ENCODE peak calls at places on chromosomes 13 and 19, in six cellular contexts. One of them, this sample, is unnamed.

GRCh38 chr19:38255759-38256052 is 468 bp downstream of the PPP1R14A start:
- ATAC-seq in psoas muscle: no peak
- ATAC-seq in upper lobe of right lung: peak
- ATAC-seq in stimulated activated naive B cell treated with anti-CD40 and anti-IgM and Interleukin-4, amounts not matched to agents 10 μg/mL and 1 μg/mL and 100 μg/mL, for 72 hours: no peak
- ATAC-seq in stimulated activated naive CD8-positive, alpha-beta T cell treated with anti-CD3 and anti-CD28 coated beads, Interleukin-15, amount 100 ng/mL, for 72 hours: no peak
- ATAC-seq in activated CD4-positive, CD25-positive, alpha-beta regulatory T cell treated with anti-CD3 and anti-CD28 coated beads, Interleukin-2, amount 50 U/mL, for 24 hours: no peak
- ATAC-seq in this sample: peak

GRCh38 chr13:98033277-98034247 is 80.1 kb downstream of the IPO5 start:
- ATAC-seq in stimulated activated naive B cell treated with anti-CD40 and anti-IgM and Interleukin-4, amounts not matched to agents 10 μg/mL and 1 μg/mL and 100 μg/mL, for 72 hours: peak
- ATAC-seq in upper lobe of right lung: no peak
- ATAC-seq in activated CD4-positive, CD25-positive, alpha-beta regulatory T cell treated with anti-CD3 and anti-CD28 coated beads, Interleukin-2, amount 50 U/mL, for 24 hours: no peak
- ATAC-seq in stimulated activated naive CD8-positive, alpha-beta T cell treated with anti-CD3 and anti-CD28 coated beads, Interleukin-15, amount 100 ng/mL, for 72 hours: no peak
- ATAC-seq in psoas muscle: no peak
- ATAC-seq in this sample: no peak

GRCh38 chr13:80359459-80360297 is 18.8 kb upstream of the SPRY2 start:
- ATAC-seq in stimulated activated naive B cell treated with anti-CD40 and anti-IgM and Interleukin-4, amounts not matched to agents 10 μg/mL and 1 μg/mL and 100 μg/mL, for 72 hours: no peak
- ATAC-seq in activated CD4-positive, CD25-positive, alpha-beta regulatory T cell treated with anti-CD3 and anti-CD28 coated beads, Interleukin-2, amount 50 U/mL, for 24 hours: no peak
- ATAC-seq in stimulated activated naive CD8-positive, alpha-beta T cell treated with anti-CD3 and anti-CD28 coated beads, Interleukin-15, amount 100 ng/mL, for 72 hours: no peak
- ATAC-seq in psoas muscle: peak
- ATAC-seq in upper lobe of right lung: peak
- ATAC-seq in this sample: no peak

GRCh38 chr19:43101950-43102349 is 19.4 kb upstream of the PSG2 start:
- ATAC-seq in stimulated activated naive B cell treated with anti-CD40 and anti-IgM and Interleukin-4, amounts not matched to agents 10 μg/mL and 1 μg/mL and 100 μg/mL, for 72 hours: no peak
- ATAC-seq in stimulated activated naive CD8-positive, alpha-beta T cell treated with anti-CD3 and anti-CD28 coated beads, Interleukin-15, amount 100 ng/mL, for 72 hours: no peak
- ATAC-seq in activated CD4-positive, CD25-positive, alpha-beta regulatory T cell treated with anti-CD3 and anti-CD28 coated beads, Interleukin-2, amount 50 U/mL, for 24 hours: no peak
- ATAC-seq in upper lobe of right lung: no peak
- ATAC-seq in psoas muscle: no peak
- ATAC-seq in this sample: no peak

GRCh38 chr13:80612804-80613203 is 271.9 kb upstream of the SPRY2 start:
- ATAC-seq in stimulated activated naive CD8-positive, alpha-beta T cell treated with anti-CD3 and anti-CD28 coated beads, Interleukin-15, amount 100 ng/mL, for 72 hours: no peak
- ATAC-seq in activated CD4-positive, CD25-positive, alpha-beta regulatory T cell treated with anti-CD3 and anti-CD28 coated beads, Interleukin-2, amount 50 U/mL, for 24 hours: no peak
- ATAC-seq in psoas muscle: no peak
- ATAC-seq in stimulated activated naive B cell treated with anti-CD40 and anti-IgM and Interleukin-4, amounts not matched to agents 10 μg/mL and 1 μg/mL and 100 μg/mL, for 72 hours: no peak
- ATAC-seq in upper lobe of right lung: no peak
- ATAC-seq in this sample: no peak

GRCh38 chr13:30608364-30608763 is 9.4 kb upstream of the USPL1 start:
- ATAC-seq in stimulated activated naive B cell treated with anti-CD40 and anti-IgM and Interleukin-4, amounts not matched to agents 10 μg/mL and 1 μg/mL and 100 μg/mL, for 72 hours: no peak
- ATAC-seq in psoas muscle: no peak
- ATAC-seq in activated CD4-positive, CD25-positive, alpha-beta regulatory T cell treated with anti-CD3 and anti-CD28 coated beads, Interleukin-2, amount 50 U/mL, for 24 hours: no peak
- ATAC-seq in stimulated activated naive CD8-positive, alpha-beta T cell treated with anti-CD3 and anti-CD28 coated beads, Interleukin-15, amount 100 ng/mL, for 72 hours: no peak
- ATAC-seq in upper lobe of right lung: no peak
- ATAC-seq in this sample: no peak

GRCh38 chr13:40402931-40403412 is 263.5 kb downstream of the FOXO1 start:
- ATAC-seq in psoas muscle: no peak
- ATAC-seq in activated CD4-positive, CD25-positive, alpha-beta regulatory T cell treated with anti-CD3 and anti-CD28 coated beads, Interleukin-2, amount 50 U/mL, for 24 hours: no peak
- ATAC-seq in upper lobe of right lung: no peak
- ATAC-seq in stimulated activated naive B cell treated with anti-CD40 and anti-IgM and Interleukin-4, amounts not matched to agents 10 μg/mL and 1 μg/mL and 100 μg/mL, for 72 hours: no peak
- ATAC-seq in stimulated activated naive CD8-positive, alpha-beta T cell treated with anti-CD3 and anti-CD28 coated beads, Interleukin-15, amount 100 ng/mL, for 72 hours: no peak
- ATAC-seq in this sample: no peak

GRCh38 chr13:103291693-103292572 is 225.7 kb upstream of the SLC10A2 start:
- ATAC-seq in stimulated activated naive B cell treated with anti-CD40 and anti-IgM and Interleukin-4, amounts not matched to agents 10 μg/mL and 1 μg/mL and 100 μg/mL, for 72 hours: peak
- ATAC-seq in stimulated activated naive CD8-positive, alpha-beta T cell treated with anti-CD3 and anti-CD28 coated beads, Interleukin-15, amount 100 ng/mL, for 72 hours: no peak
- ATAC-seq in activated CD4-positive, CD25-positive, alpha-beta regulatory T cell treated with anti-CD3 and anti-CD28 coated beads, Interleukin-2, amount 50 U/mL, for 24 hours: no peak
- ATAC-seq in psoas muscle: no peak
- ATAC-seq in upper lobe of right lung: no peak
- ATAC-seq in this sample: no peak

GRCh38 chr19:1449467-1450442 is at the start of gene APC2:
- ATAC-seq in psoas muscle: no peak
- ATAC-seq in stimulated activated naive B cell treated with anti-CD40 and anti-IgM and Interleukin-4, amounts not matched to agents 10 μg/mL and 1 μg/mL and 100 μg/mL, for 72 hours: no peak
- ATAC-seq in stimulated activated naive CD8-positive, alpha-beta T cell treated with anti-CD3 and anti-CD28 coated beads, Interleukin-15, amount 100 ng/mL, for 72 hours: peak
- ATAC-seq in activated CD4-positive, CD25-positive, alpha-beta regulatory T cell treated with anti-CD3 and anti-CD28 coated beads, Interleukin-2, amount 50 U/mL, for 24 hours: peak
- ATAC-seq in upper lobe of right lung: no peak
- ATAC-seq in this sample: no peak

GRCh38 chr13:97113231-97114001 is 108.7 kb upstream of the MBNL2 start:
- ATAC-seq in upper lobe of right lung: no peak
- ATAC-seq in activated CD4-positive, CD25-positive, alpha-beta regulatory T cell treated with anti-CD3 and anti-CD28 coated beads, Interleukin-2, amount 50 U/mL, for 24 hours: no peak
- ATAC-seq in stimulated activated naive B cell treated with anti-CD40 and anti-IgM and Interleukin-4, amounts not matched to agents 10 μg/mL and 1 μg/mL and 100 μg/mL, for 72 hours: no peak
- ATAC-seq in psoas muscle: no peak
- ATAC-seq in stimulated activated naive CD8-positive, alpha-beta T cell treated with anti-CD3 and anti-CD28 coated beads, Interleukin-15, amount 100 ng/mL, for 72 hours: no peak
- ATAC-seq in this sample: no peak

GRCh38 chr13:33509642-33510229 is 224.2 kb upstream of the STARD13 start:
- ATAC-seq in upper lobe of right lung: peak
- ATAC-seq in activated CD4-positive, CD25-positive, alpha-beta regulatory T cell treated with anti-CD3 and anti-CD28 coated beads, Interleukin-2, amount 50 U/mL, for 24 hours: no peak
- ATAC-seq in stimulated activated naive CD8-positive, alpha-beta T cell treated with anti-CD3 and anti-CD28 coated beads, Interleukin-15, amount 100 ng/mL, for 72 hours: no peak
- ATAC-seq in psoas muscle: peak
- ATAC-seq in stimulated activated naive B cell treated with anti-CD40 and anti-IgM and Interleukin-4, amounts not matched to agents 10 μg/mL and 1 μg/mL and 100 μg/mL, for 72 hours: no peak
- ATAC-seq in this sample: no peak

GRCh38 chr19:16429066-16429758 is 42.6 kb downstream of the EPS15L1 start:
- ATAC-seq in stimulated activated naive B cell treated with anti-CD40 and anti-IgM and Interleukin-4, amounts not matched to agents 10 μg/mL and 1 μg/mL and 100 μg/mL, for 72 hours: no peak
- ATAC-seq in stimulated activated naive CD8-positive, alpha-beta T cell treated with anti-CD3 and anti-CD28 coated beads, Interleukin-15, amount 100 ng/mL, for 72 hours: peak
- ATAC-seq in psoas muscle: peak
- ATAC-seq in activated CD4-positive, CD25-positive, alpha-beta regulatory T cell treated with anti-CD3 and anti-CD28 coated beads, Interleukin-2, amount 50 U/mL, for 24 hours: peak
- ATAC-seq in upper lobe of right lung: peak
- ATAC-seq in this sample: no peak

GRCh38 chr13:102911336-102911735 is 65.5 kb downstream of the ERCC5 start:
- ATAC-seq in stimulated activated naive CD8-positive, alpha-beta T cell treated with anti-CD3 and anti-CD28 coated beads, Interleukin-15, amount 100 ng/mL, for 72 hours: no peak
- ATAC-seq in psoas muscle: no peak
- ATAC-seq in stimulated activated naive B cell treated with anti-CD40 and anti-IgM and Interleukin-4, amounts not matched to agents 10 μg/mL and 1 μg/mL and 100 μg/mL, for 72 hours: no peak
- ATAC-seq in upper lobe of right lung: no peak
- ATAC-seq in activated CD4-positive, CD25-positive, alpha-beta regulatory T cell treated with anti-CD3 and anti-CD28 coated beads, Interleukin-2, amount 50 U/mL, for 24 hours: no peak
- ATAC-seq in this sample: no peak